ENCODE peak calls at places on chromosomes 2 and 18, in ten cellular contexts. One of them, this sample, is unnamed.

GRCh38 chr18:71036783-71037182 is 747.9 kb downstream of the SOCS6 start:
- DNase-seq in WERI-Rb-1: no peak
- DNase-seq in fibroblast of mammary gland: peak
- DNase-seq in skeletal muscle cell: no peak
- DNase-seq in ascending aorta: no peak
- DNase-seq in brain microvascular endothelial cell: peak
- DNase-seq in aorta: no peak
- DNase-seq in CD8-positive, alpha-beta T cell: no peak
- DNase-seq in cardiac muscle cell: peak
- DNase-seq in right atrium auricular region: no peak
- DNase-seq in this sample: no peak

GRCh38 chr2:127479219-127479825 is 47.0 kb downstream of the IWS1 start:
- DNase-seq in WERI-Rb-1: no peak
- DNase-seq in fibroblast of mammary gland: peak
- DNase-seq in skeletal muscle cell: no peak
- DNase-seq in ascending aorta: no peak
- DNase-seq in brain microvascular endothelial cell: peak
- DNase-seq in aorta: no peak
- DNase-seq in CD8-positive, alpha-beta T cell: no peak
- DNase-seq in cardiac muscle cell: peak
- DNase-seq in right atrium auricular region: no peak
- DNase-seq in this sample: peak

GRCh38 chr2:88669371-88670214 is 21.9 kb upstream of the RPIA start:
- DNase-seq in WERI-Rb-1: peak
- DNase-seq in fibroblast of mammary gland: peak
- DNase-seq in skeletal muscle cell: no peak
- DNase-seq in ascending aorta: no peak
- DNase-seq in brain microvascular endothelial cell: peak
- DNase-seq in aorta: no peak
- DNase-seq in CD8-positive, alpha-beta T cell: no peak
- DNase-seq in cardiac muscle cell: peak
- DNase-seq in right atrium auricular region: no peak
- DNase-seq in this sample: peak

GRCh38 chr2:191888400-191889166 is 41.7 kb upstream of the CAVIN2 start:
- DNase-seq in WERI-Rb-1: no peak
- DNase-seq in fibroblast of mammary gland: no peak
- DNase-seq in skeletal muscle cell: no peak
- DNase-seq in ascending aorta: no peak
- DNase-seq in brain microvascular endothelial cell: no peak
- DNase-seq in aorta: no peak
- DNase-seq in CD8-positive, alpha-beta T cell: no peak
- DNase-seq in cardiac muscle cell: no peak
- DNase-seq in right atrium auricular region: no peak
- DNase-seq in this sample: no peak

GRCh38 chr18:74589021-74589420 is 8.6 kb upstream of the ZNF407 start:
- DNase-seq in WERI-Rb-1: no peak
- DNase-seq in fibroblast of mammary gland: no peak
- DNase-seq in skeletal muscle cell: no peak
- DNase-seq in ascending aorta: no peak
- DNase-seq in brain microvascular endothelial cell: no peak
- DNase-seq in aorta: no peak
- DNase-seq in CD8-positive, alpha-beta T cell: no peak
- DNase-seq in cardiac muscle cell: no peak
- DNase-seq in right atrium auricular region: no peak
- DNase-seq in this sample: peak

GRCh38 chr18:77851798-77852197 is 602.1 kb downstream of the GALR1 start:
- DNase-seq in WERI-Rb-1: no peak
- DNase-seq in fibroblast of mammary gland: no peak
- DNase-seq in skeletal muscle cell: no peak
- DNase-seq in ascending aorta: no peak
- DNase-seq in brain microvascular endothelial cell: no peak
- DNase-seq in aorta: no peak
- DNase-seq in CD8-positive, alpha-beta T cell: no peak
- DNase-seq in cardiac muscle cell: no peak
- DNase-seq in right atrium auricular region: no peak
- DNase-seq in this sample: no peak

GRCh38 chr18:79871481-79872091 is 73.8 kb downstream of the KCNG2 start:
- DNase-seq in WERI-Rb-1: no peak
- DNase-seq in fibroblast of mammary gland: no peak
- DNase-seq in skeletal muscle cell: no peak
- DNase-seq in ascending aorta: no peak
- DNase-seq in brain microvascular endothelial cell: no peak
- DNase-seq in aorta: no peak
- DNase-seq in CD8-positive, alpha-beta T cell: no peak
- DNase-seq in cardiac muscle cell: no peak
- DNase-seq in right atrium auricular region: no peak
- DNase-seq in this sample: no peak

GRCh38 chr2:45637440-45637839 is 14.0 kb upstream of the PRKCE start:
- DNase-seq in WERI-Rb-1: no peak
- DNase-seq in fibroblast of mammary gland: peak
- DNase-seq in skeletal muscle cell: peak
- DNase-seq in ascending aorta: no peak
- DNase-seq in brain microvascular endothelial cell: peak
- DNase-seq in aorta: no peak
- DNase-seq in CD8-positive, alpha-beta T cell: no peak
- DNase-seq in cardiac muscle cell: no peak
- DNase-seq in right atrium auricular region: no peak
- DNase-seq in this sample: peak

GRCh38 chr18:28177828-28178635 is 1.1 kb upstream of the CDH2 start:
- DNase-seq in WERI-Rb-1: peak
- DNase-seq in fibroblast of mammary gland: peak
- DNase-seq in skeletal muscle cell: no peak
- DNase-seq in ascending aorta: no peak
- DNase-seq in brain microvascular endothelial cell: peak
- DNase-seq in aorta: peak
- DNase-seq in CD8-positive, alpha-beta T cell: no peak
- DNase-seq in cardiac muscle cell: peak
- DNase-seq in right atrium auricular region: no peak
- DNase-seq in this sample: peak

GRCh38 chr2:120604767-120605166 is 130.9 kb upstream of the GLI2 start:
- DNase-seq in WERI-Rb-1: no peak
- DNase-seq in fibroblast of mammary gland: no peak
- DNase-seq in skeletal muscle cell: no peak
- DNase-seq in ascending aorta: no peak
- DNase-seq in brain microvascular endothelial cell: no peak
- DNase-seq in aorta: peak
- DNase-seq in CD8-positive, alpha-beta T cell: no peak
- DNase-seq in cardiac muscle cell: no peak
- DNase-seq in right atrium auricular region: no peak
- DNase-seq in this sample: no peak

GRCh38 chr2:237686659-237687136 is 59.3 kb downstream of the LRRFIP1 start:
- DNase-seq in WERI-Rb-1: peak
- DNase-seq in fibroblast of mammary gland: peak
- DNase-seq in skeletal muscle cell: no peak
- DNase-seq in ascending aorta: no peak
- DNase-seq in brain microvascular endothelial cell: no peak
- DNase-seq in aorta: no peak
- DNase-seq in CD8-positive, alpha-beta T cell: no peak
- DNase-seq in cardiac muscle cell: peak
- DNase-seq in right atrium auricular region: no peak
- DNase-seq in this sample: no peak

GRCh38 chr2:128797937-128798336 is 479.3 kb upstream of the HS6ST1 start:
- DNase-seq in WERI-Rb-1: no peak
- DNase-seq in fibroblast of mammary gland: no peak
- DNase-seq in skeletal muscle cell: no peak
- DNase-seq in ascending aorta: no peak
- DNase-seq in brain microvascular endothelial cell: no peak
- DNase-seq in aorta: no peak
- DNase-seq in CD8-positive, alpha-beta T cell: no peak
- DNase-seq in cardiac muscle cell: no peak
- DNase-seq in right atrium auricular region: no peak
- DNase-seq in this sample: no peak

GRCh38 chr2:64936809-64937208 is 52.4 kb upstream of the SLC1A4 start:
- DNase-seq in WERI-Rb-1: no peak
- DNase-seq in fibroblast of mammary gland: no peak
- DNase-seq in skeletal muscle cell: no peak
- DNase-seq in ascending aorta: no peak
- DNase-seq in brain microvascular endothelial cell: no peak
- DNase-seq in aorta: no peak
- DNase-seq in CD8-positive, alpha-beta T cell: no peak
- DNase-seq in cardiac muscle cell: no peak
- DNase-seq in right atrium auricular region: no peak
- DNase-seq in this sample: no peak
- H3K4me3 ChIP-seq in WERI-Rb-1: no peak
- H3K4me3 ChIP-seq in fibroblast of mammary gland: no peak
- H3K4me3 ChIP-seq in skeletal muscle cell: no peak
- H3K4me3 ChIP-seq in ascending aorta: no peak
- H3K4me3 ChIP-seq in brain microvascular endothelial cell: no peak
- H3K4me3 ChIP-seq in aorta: no peak
- H3K4me3 ChIP-seq in CD8-positive, alpha-beta T cell: no peak
- H3K4me3 ChIP-seq in cardiac muscle cell: no peak
- H3K4me3 ChIP-seq in right atrium auricular region: no peak
- H3K4me3 ChIP-seq in this sample: no peak

GRCh38 chr18:2848145-2848878 is 1.5 kb downstream of the EMILIN2 start:
- DNase-seq in WERI-Rb-1: no peak
- DNase-seq in fibroblast of mammary gland: no peak
- DNase-seq in skeletal muscle cell: no peak
- DNase-seq in ascending aorta: no peak
- DNase-seq in brain microvascular endothelial cell: no peak
- DNase-seq in aorta: no peak
- DNase-seq in CD8-positive, alpha-beta T cell: no peak
- DNase-seq in cardiac muscle cell: peak
- DNase-seq in right atrium auricular region: no peak
- DNase-seq in this sample: peak
- H3K4me3 ChIP-seq in WERI-Rb-1: peak
- H3K4me3 ChIP-seq in fibroblast of mammary gland: peak
- H3K4me3 ChIP-seq in skeletal muscle cell: peak
- H3K4me3 ChIP-seq in ascending aorta: peak
- H3K4me3 ChIP-seq in brain microvascular endothelial cell: peak
- H3K4me3 ChIP-seq in aorta: peak
- H3K4me3 ChIP-seq in CD8-positive, alpha-beta T cell: peak
- H3K4me3 ChIP-seq in cardiac muscle cell: peak
- H3K4me3 ChIP-seq in right atrium auricular region: peak
- H3K4me3 ChIP-seq in this sample: peak

GRCh38 chr2:37348155-37348554 is 3.7 kb downstream of the QPCT start:
- DNase-seq in WERI-Rb-1: no peak
- DNase-seq in fibroblast of mammary gland: no peak
- DNase-seq in skeletal muscle cell: no peak
- DNase-seq in ascending aorta: no peak
- DNase-seq in brain microvascular endothelial cell: no peak
- DNase-seq in aorta: no peak
- DNase-seq in CD8-positive, alpha-beta T cell: no peak
- DNase-seq in cardiac muscle cell: no peak
- DNase-seq in right atrium auricular region: no peak
- DNase-seq in this sample: no peak

GRCh38 chr2:37344453-37345361 is at the start of gene QPCT:
- DNase-seq in WERI-Rb-1: no peak
- DNase-seq in fibroblast of mammary gland: peak
- DNase-seq in skeletal muscle cell: no peak
- DNase-seq in ascending aorta: no peak
- DNase-seq in brain microvascular endothelial cell: peak
- DNase-seq in aorta: peak
- DNase-seq in CD8-positive, alpha-beta T cell: peak
- DNase-seq in cardiac muscle cell: peak
- DNase-seq in right atrium auricular region: no peak
- DNase-seq in this sample: peak

GRCh38 chr2:37340637-37341036 is 3.8 kb upstream of the QPCT start:
- DNase-seq in WERI-Rb-1: no peak
- DNase-seq in fibroblast of mammary gland: no peak
- DNase-seq in skeletal muscle cell: no peak
- DNase-seq in ascending aorta: no peak
- DNase-seq in brain microvascular endothelial cell: no peak
- DNase-seq in aorta: no peak
- DNase-seq in CD8-positive, alpha-beta T cell: no peak
- DNase-seq in cardiac muscle cell: no peak
- DNase-seq in right atrium auricular region: no peak
- DNase-seq in this sample: no peak

GRCh38 chr2:37342636-37343211 is 1.7 kb upstream of the QPCT start:
- DNase-seq in WERI-Rb-1: no peak
- DNase-seq in fibroblast of mammary gland: no peak
- DNase-seq in skeletal muscle cell: no peak
- DNase-seq in ascending aorta: no peak
- DNase-seq in brain microvascular endothelial cell: no peak
- DNase-seq in aorta: no peak
- DNase-seq in CD8-positive, alpha-beta T cell: no peak
- DNase-seq in cardiac muscle cell: peak
- DNase-seq in right atrium auricular region: no peak
- DNase-seq in this sample: no peak

DNA sequence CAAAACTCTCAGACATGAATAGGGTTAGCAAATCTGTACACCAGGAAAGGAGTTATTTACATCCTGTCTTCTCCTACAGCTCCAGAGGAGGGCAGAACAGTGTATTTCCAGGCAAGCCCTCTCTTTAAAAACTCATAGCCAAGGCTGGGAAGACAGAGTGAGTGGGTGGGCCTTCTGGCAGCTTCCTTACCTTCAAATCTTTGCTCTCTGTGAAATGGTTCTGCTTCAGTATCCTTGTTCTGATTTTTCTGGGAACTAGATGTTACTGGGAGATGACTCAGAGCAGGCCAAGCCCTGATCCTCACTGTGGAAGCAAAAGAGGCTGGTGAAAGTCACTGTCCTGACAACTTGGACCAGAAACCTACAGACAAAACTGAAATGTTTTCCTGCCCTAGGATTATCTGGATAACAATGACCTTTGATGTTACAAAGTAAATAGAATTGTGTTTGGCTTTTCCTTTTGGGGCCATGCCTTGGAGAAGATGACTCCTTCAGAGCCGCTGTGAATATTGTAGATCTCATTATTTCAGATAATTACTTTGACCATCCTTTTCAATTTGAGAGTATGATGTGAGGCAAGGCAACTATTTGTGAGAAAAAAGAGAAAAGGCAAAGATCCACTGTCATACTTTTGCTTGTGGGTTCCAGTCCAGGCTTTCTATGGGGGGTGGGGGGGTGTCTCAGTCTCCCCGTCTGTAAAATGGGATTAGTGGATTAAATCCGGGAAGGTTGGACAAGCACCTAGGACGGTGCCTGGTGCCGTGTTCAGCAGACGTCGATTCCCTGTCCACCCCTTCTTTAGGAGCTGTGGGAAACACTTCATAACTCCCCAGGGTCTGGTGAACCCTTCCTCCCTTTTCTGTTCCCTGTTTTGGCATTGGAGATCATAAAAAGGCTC is 644 bp upstream of the QPCT start:
- DNase-seq in WERI-Rb-1: no peak
- DNase-seq in fibroblast of mammary gland: peak
- DNase-seq in skeletal muscle cell: peak
- DNase-seq in ascending aorta: no peak
- DNase-seq in brain microvascular endothelial cell: peak
- DNase-seq in aorta: no peak
- DNase-seq in CD8-positive, alpha-beta T cell: no peak
- DNase-seq in cardiac muscle cell: peak
- DNase-seq in right atrium auricular region: no peak
- DNase-seq in this sample: peak
- H3K4me3 ChIP-seq in WERI-Rb-1: no peak
- H3K4me3 ChIP-seq in fibroblast of mammary gland: peak
- H3K4me3 ChIP-seq in skeletal muscle cell: peak
- H3K4me3 ChIP-seq in ascending aorta: peak
- H3K4me3 ChIP-seq in brain microvascular endothelial cell: peak
- H3K4me3 ChIP-seq in aorta: no peak
- H3K4me3 ChIP-seq in CD8-positive, alpha-beta T cell: no peak
- H3K4me3 ChIP-seq in cardiac muscle cell: no peak
- H3K4me3 ChIP-seq in right atrium auricular region: peak
- H3K4me3 ChIP-seq in this sample: peak

GRCh38 chr18:22103664-22104031 is 65.7 kb upstream of the GATA6 start:
- DNase-seq in WERI-Rb-1: no peak
- DNase-seq in fibroblast of mammary gland: no peak
- DNase-seq in skeletal muscle cell: no peak
- DNase-seq in ascending aorta: no peak
- DNase-seq in brain microvascular endothelial cell: no peak
- DNase-seq in aorta: no peak
- DNase-seq in CD8-positive, alpha-beta T cell: no peak
- DNase-seq in cardiac muscle cell: no peak
- DNase-seq in right atrium auricular region: no peak
- DNase-seq in this sample: no peak
- H3K4me3 ChIP-seq in WERI-Rb-1: no peak
- H3K4me3 ChIP-seq in fibroblast of mammary gland: no peak
- H3K4me3 ChIP-seq in skeletal muscle cell: no peak
- H3K4me3 ChIP-seq in ascending aorta: no peak
- H3K4me3 ChIP-seq in brain microvascular endothelial cell: no peak
- H3K4me3 ChIP-seq in aorta: no peak
- H3K4me3 ChIP-seq in CD8-positive, alpha-beta T cell: no peak
- H3K4me3 ChIP-seq in cardiac muscle cell: no peak
- H3K4me3 ChIP-seq in right atrium auricular region: no peak
- H3K4me3 ChIP-seq in this sample: no peak

This sample was measured in fibroblast of villous mesenchyme.